ENCODE peak calls at places on chromosomes 4 and X, in four cellular contexts. Y is ascending aorta, I is stomach, A is Karpas-422. N is an unnamed sample.

GRCh38 chrX:13899607-13900006 is 82.7 kb upstream of the GPM6B start:
- DNase-seq in I (no peak), Y (no peak), A (no peak), N (no peak)

GRCh38 chr4:23770011-23770410 is 119.8 kb downstream of the PPARGC1A start:
- DNase-seq in Y (no peak), A (no peak), I (no peak), N (no peak)

GRCh38 chr4:119525005-119525749 is 103.4 kb downstream of the PDE5A start:
- DNase-seq in A (no peak), I (no peak), Y (no peak), N (no peak)

GRCh38 chr4:147799986-147800555 is 68.2 kb downstream of the ARHGAP10 start:
- DNase-seq in Y (no peak), I (no peak), A (no peak), N (no peak)

GRCh38 chrX:140091276-140091886 is 126.1 kb upstream of the CXorf66 start:
- DNase-seq in I (peak; percentile 36), Y (no peak), A (no peak), N (no peak)

GRCh38 chr4:128338634-128339355 is 51.2 kb upstream of the PGRMC2 start:
- DNase-seq in Y (no peak), A (no peak), I (no peak), N (no peak)

GRCh38 chr4:16694491-16695276 is 203.8 kb downstream of the LDB2 start:
- DNase-seq in A (no peak), I (no peak), Y (no peak), N (no peak)

GRCh38 chr4:7050481-7051143 is 7.4 kb downstream of the TADA2B start:
- DNase-seq in A (no peak), Y (no peak), I (peak; percentile 54), N (no peak)

GRCh38 chr4:73864365-73864764 is 4.8 kb upstream of the CXCL1 start:
- DNase-seq in I (peak; percentile 35), A (no peak), Y (no peak), N (no peak)

GRCh38 chr4:304987-305680 is at the start of gene ZNF732:
- DNase-seq in A (peak; percentile 23), Y (no peak), I (no peak), N (no peak)

GRCh38 chrX:71941771-71942170 is 31.1 kb downstream of the NHSL2 start:
- DNase-seq in I (no peak), Y (no peak), A (no peak), N (no peak)

GRCh38 chrX:107716045-107716684 is 59.4 kb downstream of the TSC22D3 start:
- DNase-seq in Y (no peak), A (no peak), I (no peak), N (no peak)

GRCh38 chr4:183408791-183409190 is 35.6 kb upstream of the CDKN2AIP start:
- DNase-seq in A (no peak), I (peak; percentile 34), Y (no peak), N (no peak)

GRCh38 chr4:19038231-19038630 is 1016.7 kb upstream of the LCORL start:
- DNase-seq in A (no peak), I (no peak), Y (no peak), N (no peak)

GRCh38 chrX:47158781-47159180 is 13.8 kb downstream of the RBM10 start:
- DNase-seq in I (peak; percentile 14), Y (no peak), A (no peak), N (no peak)

GRCh38 chrX:114134465-114134864 is 449.4 kb upstream of the HTR2C start:
- DNase-seq in Y (no peak), A (no peak), I (no peak), N (no peak)

GRCh38 chr4:3527914-3528876 is 4.0 kb downstream of the LRPAP1 start:
- DNase-seq in Y (no peak), A (peak; percentile 36), I (no peak), N (no peak)

GRCh38 chrX:155864655-155865054 is 16.5 kb upstream of the VAMP7 start:
- DNase-seq in A (no peak), I (no peak), Y (no peak), N (no peak)

GRCh38 chrX:52509916-52510315 is 6.9 kb downstream of the XAGE1B start:
- DNase-seq in Y (no peak), I (no peak), A (no peak), N (no peak)

GRCh38 chr4:21469438-21470032 is 479.0 kb downstream of the KCNIP4 start:
- DNase-seq in I (no peak), Y (no peak), A (peak; percentile 47), N (no peak)

GRCh38 chr4:169017971-169018370 is 7.9 kb upstream of the CBR4 start:
- DNase-seq in I (no peak), Y (no peak), A (no peak), N (no peak)

GRCh38 chr4:53974561-53974960 is 89.8 kb downstream of the CHIC2 start:
- DNase-seq in Y (no peak), A (no peak), I (no peak), N (no peak)

GRCh38 chrX:122565952-122566351 is 618.1 kb upstream of the GRIA3 start:
- DNase-seq in Y (no peak), A (no peak), I (no peak), N (no peak)

GRCh38 chrX:68196939-68197791 is 236.1 kb downstream of the OPHN1 start:
- DNase-seq in I (no peak), Y (no peak), A (peak; percentile 79), N (no peak)

GRCh38 chr4:124481123-124481522 is 231.4 kb downstream of the ANKRD50 start:
- DNase-seq in A (no peak), Y (no peak), I (no peak), N (no peak)

GRCh38 chrX:107710617-107711391 is 64.8 kb downstream of the TSC22D3 start:
- DNase-seq in I (no peak), A (peak; percentile 93), Y (peak; percentile 49), N (peak; percentile 13)

GRCh38 chr4:80101086-80101767 is 28.2 kb upstream of the ANTXR2 start:
- DNase-seq in Y (no peak), I (no peak), A (no peak), N (no peak)

GRCh38 chrX:9127991-9128390 is 94.1 kb upstream of the FAM9B start:
- DNase-seq in Y (no peak), I (no peak), A (no peak), N (no peak)

GRCh38 chr4:12595986-12596385 is 888.2 kb downstream of the RAB28 start:
- DNase-seq in I (no peak), Y (no peak), A (no peak), N (no peak)

GRCh38 chrX:39854772-39855747 is 242.7 kb downstream of the BCOR start:
- DNase-seq in Y (no peak), I (no peak), A (no peak), N (no peak)

GRCh38 chr4:48271048-48271452 is 1.4 kb upstream of the TEC start:
- DNase-seq in A (no peak), I (no peak), Y (no peak), N (no peak)
- H3K4me3 ChIP-seq in A (no peak overlapping the region), I (no peak overlapping the region), Y (no peak overlapping the region), N (no peak overlapping the region)

DNA sequence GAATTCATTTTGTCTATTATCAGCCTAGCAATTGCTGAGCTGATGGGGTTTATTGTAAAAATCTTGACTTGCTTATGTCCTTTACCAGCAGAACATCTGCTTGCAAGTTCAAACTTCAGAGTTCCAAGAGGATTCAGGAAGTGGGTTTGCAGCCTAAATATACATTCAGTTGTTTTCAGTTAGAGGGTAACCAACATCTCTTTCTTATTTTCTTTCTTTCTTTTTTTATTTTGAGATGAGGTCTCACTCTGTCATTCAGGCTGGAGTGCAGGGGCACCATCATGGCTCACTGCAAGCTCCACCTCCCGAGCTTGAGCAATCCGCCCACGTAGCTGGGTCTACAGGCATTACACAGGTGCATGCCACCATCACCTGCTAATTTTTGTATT is 31.4 kb upstream of the FHL1 start:
- DNase-seq in I (no peak), Y (no peak), A (no peak), N (no peak)
- H3K27ac ChIP-seq in I (peak overlapping the region; percentile 54), Y (peak overlapping the region; percentile 65), A (no peak overlapping the region), N (peak overlapping the region; percentile 54)

GRCh38 chr4:184550476-184550875 is 76.1 kb upstream of the IRF2 start:
- DNase-seq in Y (no peak), A (no peak), I (no peak), N (no peak)

GRCh38 chr4:184548321-184548650 is 73.9 kb upstream of the IRF2 start:
- DNase-seq in I (no peak), Y (no peak), A (no peak), N (no peak)

GRCh38 chr4:184544711-184545409 is 70.5 kb upstream of the IRF2 start:
- DNase-seq in I (no peak), A (peak; percentile 63), Y (no peak), N (no peak)

GRCh38 chr4:184553891-184554290 is 79.5 kb upstream of the IRF2 start:
- DNase-seq in Y (no peak), A (no peak), I (no peak), N (no peak)

GRCh38 chr4:184548651-184549341 is 74.4 kb upstream of the IRF2 start:
- DNase-seq in Y (no peak), A (no peak), I (no peak), N (no peak)
- H3K4me3 ChIP-seq in Y (no peak overlapping the region), A (no peak overlapping the region), I (no peak overlapping the region), N (no peak overlapping the region)

GRCh38 chr4:140097572-140097971 is 56.4 kb downstream of the MAML3 start:
- DNase-seq in I (no peak), Y (no peak), A (peak; percentile 58), N (no peak)
- H3K27ac ChIP-seq in I (peak overlapping the region; percentile 76), Y (peak overlapping the region; percentile 77), A (peak overlapping the region; percentile 94), N (peak overlapping the region; percentile 48)

GRCh38 chr4:4859799-4860380 is 425 bp downstream of the MSX1 start:
- DNase-seq in I (no peak), Y (no peak), A (peak; percentile 56), N (no peak)
- H3K4me3 ChIP-seq in I (peak overlapping the region; percentile 74), Y (peak overlapping the region; percentile 73), A (peak overlapping the region; percentile 74), N (peak overlapping the region; percentile 75)

DNA sequence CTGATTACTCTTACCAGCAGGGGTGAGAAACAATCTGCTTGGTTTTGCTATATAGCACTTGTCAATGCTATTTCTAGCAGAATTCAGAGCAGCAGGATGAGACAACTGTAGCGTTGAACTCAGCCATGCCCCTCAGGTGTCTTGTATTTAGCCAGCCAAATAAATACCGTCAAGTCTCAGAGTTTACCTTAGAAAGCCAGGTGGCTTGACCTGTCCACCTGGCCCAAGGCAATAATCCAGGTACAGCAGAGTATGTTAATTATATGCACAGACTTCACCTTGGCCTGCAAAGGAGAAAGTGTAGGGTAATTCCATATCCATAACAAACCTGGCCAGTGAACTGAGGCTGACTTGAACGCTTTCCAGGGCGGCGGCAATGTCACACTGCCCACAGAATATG is 1303.5 kb downstream of the RAPGEF2 start:
- DNase-seq in Y (no peak), I (no peak), A (no peak), N (no peak)
- H3K27ac ChIP-seq in Y (no peak overlapping the region), I (no peak overlapping the region), A (no peak overlapping the region), N (no peak overlapping the region)

GRCh38 chr4:123449362-123449761 is 52.8 kb downstream of the SPRY1 start:
- DNase-seq in I (no peak), Y (no peak), A (no peak), N (no peak)

GRCh38 chr4:123446791-123447474 is 50.3 kb downstream of the SPRY1 start:
- DNase-seq in Y (no peak), I (no peak), A (peak; percentile 10), N (no peak)

GRCh38 chr4:123449780-123450179 is 53.2 kb downstream of the SPRY1 start:
- DNase-seq in Y (no peak), I (no peak), A (peak; percentile 42), N (no peak)

GRCh38 chr4:123443401-123444297 is 47.1 kb downstream of the SPRY1 start:
- DNase-seq in I (no peak), A (no peak), Y (no peak), N (no peak)

GRCh38 chr4:123444298-123444731 is 47.7 kb downstream of the SPRY1 start:
- DNase-seq in A (no peak), I (no peak), Y (no peak), N (no peak)
- H3K4me3 ChIP-seq in A (no peak overlapping the region), I (peak overlapping the region; percentile 17), Y (no peak overlapping the region), N (peak overlapping the region; percentile 2)

GRCh38 chrX:37846558-37846933 is 825 bp downstream of the DYNLT3 start:
- DNase-seq in Y (no peak), A (no peak), I (no peak), N (no peak)
- H3K27ac ChIP-seq in Y (peak overlapping the region; percentile 88), A (peak overlapping the region; percentile 42), I (peak overlapping the region; percentile 90), N (peak overlapping the region; percentile 95)

N was measured in esophagus squamous epithelium.